ENCODE peak calls at places on chromosomes 1 and 21, in seven cellular contexts. One of them, this sample, is unnamed.

GRCh38 chr1:96842215-96842614 is 120.6 kb downstream of the PTBP2 start:
- DNase-seq in HuH-7.5: no peak
- DNase-seq in astrocyte of the spinal cord: no peak
- DNase-seq in cardiac septum: no peak
- DNase-seq in amygdala: no peak
- DNase-seq in CD8-positive, alpha-beta T cell: no peak
- DNase-seq in left cardiac atrium: no peak
- DNase-seq in this sample: no peak

GRCh38 chr1:36987276-36987675 is 47.0 kb downstream of the GRIK3 start:
- DNase-seq in HuH-7.5: no peak
- DNase-seq in astrocyte of the spinal cord: no peak
- DNase-seq in cardiac septum: no peak
- DNase-seq in amygdala: no peak
- DNase-seq in CD8-positive, alpha-beta T cell: no peak
- DNase-seq in left cardiac atrium: no peak
- DNase-seq in this sample: no peak

GRCh38 chr1:28750330-28750729 is 13.6 kb downstream of the YTHDF2 start:
- DNase-seq in HuH-7.5: no peak
- DNase-seq in astrocyte of the spinal cord: no peak
- DNase-seq in cardiac septum: no peak
- DNase-seq in amygdala: no peak
- DNase-seq in CD8-positive, alpha-beta T cell: no peak
- DNase-seq in left cardiac atrium: no peak
- DNase-seq in this sample: no peak

GRCh38 chr21:15005391-15005790 is 59.4 kb downstream of the NRIP1 start:
- DNase-seq in HuH-7.5: no peak
- DNase-seq in astrocyte of the spinal cord: peak; percentile 45
- DNase-seq in cardiac septum: no peak
- DNase-seq in amygdala: no peak
- DNase-seq in CD8-positive, alpha-beta T cell: peak; percentile 57
- DNase-seq in left cardiac atrium: no peak
- DNase-seq in this sample: no peak

GRCh38 chr1:217139513-217139912 is 416.3 kb upstream of the ESRRG start:
- DNase-seq in HuH-7.5: no peak
- DNase-seq in astrocyte of the spinal cord: no peak
- DNase-seq in cardiac septum: no peak
- DNase-seq in amygdala: no peak
- DNase-seq in CD8-positive, alpha-beta T cell: no peak
- DNase-seq in left cardiac atrium: no peak
- DNase-seq in this sample: no peak

GRCh38 chr1:160629286-160630210 is 17.3 kb downstream of the SLAMF1 start:
- DNase-seq in HuH-7.5: no peak
- DNase-seq in astrocyte of the spinal cord: no peak
- DNase-seq in cardiac septum: no peak
- DNase-seq in amygdala: no peak
- DNase-seq in CD8-positive, alpha-beta T cell: peak; percentile 82
- DNase-seq in left cardiac atrium: peak; percentile 64
- DNase-seq in this sample: no peak

GRCh38 chr1:119862276-119862675 is 34.0 kb downstream of the ADAM30 start:
- DNase-seq in HuH-7.5: no peak
- DNase-seq in astrocyte of the spinal cord: no peak
- DNase-seq in cardiac septum: no peak
- DNase-seq in amygdala: no peak
- DNase-seq in CD8-positive, alpha-beta T cell: no peak
- DNase-seq in left cardiac atrium: no peak
- DNase-seq in this sample: no peak

GRCh38 chr1:5890346-5891106 is 101.7 kb downstream of the NPHP4 start:
- DNase-seq in HuH-7.5: no peak
- DNase-seq in astrocyte of the spinal cord: no peak
- DNase-seq in cardiac septum: no peak
- DNase-seq in amygdala: no peak
- DNase-seq in CD8-positive, alpha-beta T cell: no peak
- DNase-seq in left cardiac atrium: no peak
- DNase-seq in this sample: no peak

GRCh38 chr1:165871311-165872067 is 44.1 kb downstream of the UCK2 start:
- DNase-seq in HuH-7.5: no peak
- DNase-seq in astrocyte of the spinal cord: peak; percentile 70
- DNase-seq in cardiac septum: no peak
- DNase-seq in amygdala: peak; percentile 8
- DNase-seq in CD8-positive, alpha-beta T cell: peak; percentile 72
- DNase-seq in left cardiac atrium: no peak
- DNase-seq in this sample: no peak

GRCh38 chr1:192571706-192572105 is 3.9 kb upstream of the RGS1 start:
- DNase-seq in HuH-7.5: no peak
- DNase-seq in astrocyte of the spinal cord: no peak
- DNase-seq in cardiac septum: no peak
- DNase-seq in amygdala: no peak
- DNase-seq in CD8-positive, alpha-beta T cell: no peak
- DNase-seq in left cardiac atrium: no peak
- DNase-seq in this sample: no peak

GRCh38 chr1:115477071-115477470 is 139.0 kb upstream of the NGF start:
- DNase-seq in HuH-7.5: no peak
- DNase-seq in astrocyte of the spinal cord: no peak
- DNase-seq in cardiac septum: no peak
- DNase-seq in amygdala: no peak
- DNase-seq in CD8-positive, alpha-beta T cell: no peak
- DNase-seq in left cardiac atrium: no peak
- DNase-seq in this sample: no peak

GRCh38 chr1:201450721-201451291 is 18.2 kb downstream of the PHLDA3 start:
- DNase-seq in HuH-7.5: no peak
- DNase-seq in astrocyte of the spinal cord: peak; percentile 64
- DNase-seq in cardiac septum: peak; percentile 90
- DNase-seq in amygdala: peak; percentile 45
- DNase-seq in CD8-positive, alpha-beta T cell: no peak
- DNase-seq in left cardiac atrium: peak; percentile 82
- DNase-seq in this sample: no peak

GRCh38 chr21:41597811-41598231 is 89.9 kb upstream of the TMPRSS2 start:
- DNase-seq in HuH-7.5: no peak
- DNase-seq in astrocyte of the spinal cord: no peak
- DNase-seq in cardiac septum: peak; percentile 57
- DNase-seq in amygdala: no peak
- DNase-seq in CD8-positive, alpha-beta T cell: peak; percentile 15
- DNase-seq in left cardiac atrium: no peak
- DNase-seq in this sample: peak; percentile 12